ENCODE peak calls at places on chromosome 9, in ten cellular contexts. L is ascending aorta; K is endothelial cell of umbilical vein; E is transverse colon; J is heart right ventricle; U is fibroblast of lung; H is BE2C; A is thyroid gland; W is CD8-positive, alpha-beta T cell; S is DND-41. Z is an unnamed sample. For H3K9me3 and H3K4me1, the result is how much of the 10 kb centered on the place peaks cover.

GRCh38 chr9:136831720-136832104 is 10.6 kb upstream of the AJM1 start:
- DNase-seq in U (no peak), E (no peak), S (no peak), H (peak), K (no peak), L (no peak), J (no peak), W (no peak), A (no peak), Z (no peak)

GRCh38 chr9:34084562-34084961 is 35.9 kb upstream of the UBAP2 start:
- DNase-seq in J (no peak), S (no peak), L (peak), K (no peak), A (peak), U (no peak), W (no peak), E (peak), H (no peak), Z (no peak)

GRCh38 chr9:120392711-120393110 is 187.3 kb downstream of the CDK5RAP2 start:
- DNase-seq in K (no peak), H (no peak), W (no peak), U (no peak), L (peak), J (no peak), E (no peak), A (no peak), S (no peak), Z (no peak)

GRCh38 chr9:94827584-94828304 is 101.2 kb downstream of the AOPEP start:
- DNase-seq in K (no peak), A (no peak), W (no peak), S (no peak), J (no peak), U (peak), E (no peak), L (no peak), H (peak), Z (no peak)

GRCh38 chr9:114177423-114178064 is 22.2 kb downstream of the COL27A1 start:
- DNase-seq in U (peak), H (no peak), J (no peak), W (no peak), L (no peak), S (no peak), A (no peak), E (no peak), K (peak), Z (peak)

GRCh38 chr9:12973702-12974101 is 198.9 kb downstream of the LURAP1L start:
- DNase-seq in L (no peak), J (no peak), K (no peak), A (no peak), W (no peak), E (no peak), H (no peak), U (no peak), S (no peak), Z (no peak)

GRCh38 chr9:70021026-70021571 is 22.5 kb upstream of the MAMDC2 start:
- DNase-seq in E (no peak), L (no peak), J (peak), H (no peak), W (no peak), U (peak), K (peak), A (peak), S (no peak), Z (no peak)

GRCh38 chr9:16039988-16040761 is 487.3 kb downstream of the CCDC171 start:
- DNase-seq in S (no peak), K (no peak), A (no peak), U (peak), J (no peak), E (no peak), H (peak), L (no peak), W (no peak), Z (no peak)

GRCh38 chr9:92837191-92837590 is 40.6 kb downstream of the ZNF484 start:
- DNase-seq in A (no peak), H (no peak), L (no peak), J (no peak), E (no peak), S (no peak), U (no peak), K (no peak), W (no peak), Z (no peak)
- H3K9me3 ChIP-seq in A (under half), H (under half), L (half or more), J (half or more), E (under half), S (under half), U (under half), K (under half), W (under half), Z (under half)

GRCh38 chr9:128099932-128100491 is 27.5 kb downstream of the PTGES2 start:
- DNase-seq in K (peak), J (no peak), S (no peak), W (no peak), H (no peak), U (no peak), E (no peak), A (peak), L (no peak), Z (peak)

GRCh38 chr9:128101231-128101641 is 26.3 kb downstream of the PTGES2 start:
- DNase-seq in E (no peak), L (no peak), S (no peak), J (no peak), H (no peak), U (no peak), A (peak), W (no peak), K (no peak), Z (no peak)

GRCh38 chr9:128098936-128099931 is 28.3 kb downstream of the PTGES2 start:
- DNase-seq in H (no peak), J (no peak), K (no peak), S (peak), W (no peak), U (peak), A (peak), L (no peak), E (peak), Z (no peak)

GRCh38 chr9:128101690-128102089 is 25.8 kb downstream of the PTGES2 start:
- DNase-seq in L (no peak), W (no peak), H (no peak), S (no peak), E (no peak), U (no peak), J (peak), K (no peak), A (peak), Z (no peak)

GRCh38 chr9:128100581-128100980 is 26.9 kb downstream of the PTGES2 start:
- DNase-seq in S (no peak), K (no peak), U (no peak), L (no peak), W (no peak), J (no peak), H (no peak), E (no peak), A (no peak), Z (no peak)
- H3K4me1 ChIP-seq in S (half or more), K (under half), U (under half), L (under half), W (half or more), J (half or more), H (under half), E (half or more), A (half or more), Z (under half)

GRCh38 chr9:2560175-2560574 is 61.4 kb upstream of the VLDLR start:
- DNase-seq in W (no peak), A (no peak), J (no peak), U (no peak), K (no peak), E (no peak), L (no peak), H (no peak), S (no peak), Z (peak)

GRCh38 chr9:2559212-2560152 is 62.1 kb upstream of the VLDLR start:
- DNase-seq in S (no peak), A (peak), E (peak), J (peak), L (peak), W (no peak), H (peak), U (peak), K (no peak), Z (peak)

DNA sequence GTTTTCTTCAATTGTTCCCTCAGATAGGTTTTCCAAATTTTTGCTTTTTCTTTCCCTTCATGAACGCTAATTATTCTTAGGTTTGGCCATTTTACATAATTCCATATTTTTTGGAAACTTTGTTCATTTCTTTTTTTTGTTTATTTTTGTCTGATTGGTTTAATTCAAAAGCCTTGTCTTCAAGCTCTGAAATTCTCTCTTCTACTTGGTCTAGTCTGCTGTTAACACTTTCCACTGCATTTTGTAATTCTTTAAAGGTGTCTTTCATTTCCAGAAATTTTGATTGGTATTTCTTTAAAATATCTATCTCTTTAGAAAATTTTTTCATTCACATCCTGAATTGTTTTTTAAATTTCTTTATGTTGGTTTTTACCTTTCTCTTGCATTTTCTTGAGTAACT is 63.9 kb upstream of the VLDLR start:
- DNase-seq in L (no peak), H (no peak), W (no peak), S (no peak), U (no peak), E (no peak), J (no peak), K (no peak), A (no peak), Z (no peak)
- H3K9me3 ChIP-seq in L (under half), H (under half), W (under half), S (under half), U (under half), E (under half), J (under half), K (under half), A (under half), Z (under half)

GRCh38 chr9:79588488-79588887 is 16.7 kb downstream of the TLE4 start:
- DNase-seq in U (no peak), S (no peak), A (no peak), W (no peak), E (no peak), H (no peak), J (no peak), K (no peak), L (no peak), Z (no peak)

GRCh38 chr9:79591463-79591862 is 19.7 kb downstream of the TLE4 start:
- DNase-seq in H (no peak), L (no peak), A (no peak), J (no peak), W (no peak), K (no peak), U (no peak), E (no peak), S (no peak), Z (no peak)

GRCh38 chr9:79598562-79599345 is 27.0 kb downstream of the TLE4 start:
- DNase-seq in H (no peak), U (no peak), W (no peak), J (no peak), L (no peak), A (no peak), K (no peak), E (no peak), S (no peak), Z (no peak)

DNA sequence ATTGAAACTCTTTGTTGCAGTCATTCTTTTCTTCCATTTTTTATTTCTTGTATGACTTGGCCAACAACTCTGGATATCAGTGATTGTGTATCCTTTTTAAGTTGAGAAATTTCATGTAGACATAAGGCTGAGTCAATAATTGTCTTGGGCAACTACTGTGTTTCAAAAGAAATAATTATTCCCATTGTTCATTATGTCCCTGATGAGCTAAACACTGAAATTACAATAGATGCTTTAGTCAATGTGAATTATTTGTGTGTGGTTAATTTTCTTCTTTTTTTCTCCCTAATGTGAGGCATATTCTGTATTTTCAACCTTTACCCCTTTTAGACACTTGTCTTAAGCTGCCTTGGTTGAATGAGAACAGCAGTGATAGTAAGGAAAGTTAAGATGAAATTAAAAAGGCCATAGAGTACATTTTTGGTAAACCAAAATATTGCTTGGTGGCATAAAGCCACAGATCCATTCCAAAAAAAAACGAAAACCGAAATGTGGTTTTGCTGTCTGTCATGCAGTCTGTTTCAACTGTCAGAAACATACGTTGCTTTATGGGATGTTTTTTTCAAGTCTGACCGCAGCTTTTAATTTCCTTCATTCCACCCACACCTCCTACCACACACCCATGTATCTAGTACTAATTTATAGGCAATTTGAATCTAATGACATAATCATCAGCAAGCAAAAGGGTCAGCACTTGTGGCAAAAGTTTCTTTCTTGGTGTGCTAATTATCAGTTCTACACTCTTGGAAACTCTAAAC is 21.1 kb downstream of the TLE4 start:
- DNase-seq in J (no peak), U (no peak), E (no peak), K (no peak), L (no peak), H (no peak), W (no peak), A (no peak), S (peak), Z (no peak)
- H3K4me1 ChIP-seq in J (under half), U (under half), E (under half), K (under half), L (under half), H (under half), W (half or more), A (under half), S (under half), Z (under half)

DNA sequence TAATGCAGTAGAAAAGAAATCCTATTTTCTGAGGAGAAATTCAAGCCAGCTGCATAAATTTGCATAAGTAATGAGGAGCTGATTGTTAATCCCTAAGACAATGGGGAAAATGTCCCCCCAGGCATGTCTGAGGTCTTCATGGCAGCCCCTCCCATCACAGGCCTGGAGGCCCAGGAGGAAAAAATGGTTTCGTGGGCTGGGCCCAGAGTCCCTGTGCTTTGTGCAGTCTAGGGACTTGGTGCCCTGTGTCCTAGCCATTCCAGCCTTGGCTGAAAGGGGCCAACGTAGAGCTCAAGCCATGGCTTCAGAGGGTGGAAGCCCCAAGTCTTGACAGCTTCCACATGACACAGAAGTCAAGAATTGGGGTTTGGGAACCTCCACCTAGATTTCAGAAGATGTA is 357.5 kb downstream of the SPATA31D1 start:
- DNase-seq in S (no peak), E (no peak), K (no peak), L (no peak), W (no peak), A (no peak), H (no peak), J (no peak), U (no peak), Z (no peak)
- H3K9me3 ChIP-seq in S (under half), E (under half), K (under half), L (under half), W (under half), A (under half), H (under half), J (under half), U (under half), Z (under half)

DNA sequence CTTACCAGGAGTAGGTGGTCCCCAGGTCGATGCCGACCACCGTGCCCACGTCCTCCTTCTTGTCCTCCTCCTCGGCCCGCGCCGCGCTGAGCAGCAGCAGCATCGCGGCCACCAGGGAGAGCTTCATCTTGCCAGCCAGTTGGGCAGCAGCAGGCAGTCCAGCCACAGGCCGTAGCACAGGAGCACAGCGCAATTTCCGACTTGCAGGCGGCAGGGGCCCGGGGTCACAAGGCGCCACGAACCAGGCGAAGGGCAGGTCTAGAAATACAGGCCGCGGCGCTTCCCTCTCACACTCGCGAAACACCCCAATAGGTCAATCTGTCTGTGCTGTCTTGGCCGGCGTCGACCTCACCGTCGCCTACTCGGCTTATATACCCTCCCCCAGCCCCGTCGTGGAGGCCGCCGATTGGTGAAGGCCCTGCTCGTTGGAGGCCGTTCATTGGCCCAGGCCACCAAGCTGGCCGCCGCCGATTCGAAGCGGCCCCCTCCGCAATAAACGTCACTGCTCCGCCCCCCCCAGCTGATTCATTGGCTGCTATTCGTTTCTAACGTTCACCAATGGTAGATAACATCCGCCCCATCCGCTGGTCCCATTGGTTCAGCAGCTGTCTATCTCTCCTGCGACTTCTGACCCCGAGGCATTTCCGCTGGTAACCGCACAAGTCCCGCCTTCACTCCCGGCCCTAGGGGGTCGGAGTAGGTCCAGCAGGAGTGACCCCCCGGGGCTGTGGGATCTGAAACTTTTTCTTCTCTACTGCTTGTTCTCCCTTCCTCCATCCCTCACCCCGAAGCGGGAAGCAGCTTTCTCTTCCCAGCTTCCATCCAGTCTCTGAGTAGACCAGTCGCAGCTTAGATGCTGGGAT is at the start of gene HSPA5:
- DNase-seq in K (peak), J (peak), E (peak), S (peak), U (peak), W (peak), L (peak), H (peak), A (peak), Z (peak)
- H3K4me1 ChIP-seq in K (under half), J (under half), E (under half), S (under half), U (under half), W (under half), L (under half), H (under half), A (under half), Z (under half)

DNA sequence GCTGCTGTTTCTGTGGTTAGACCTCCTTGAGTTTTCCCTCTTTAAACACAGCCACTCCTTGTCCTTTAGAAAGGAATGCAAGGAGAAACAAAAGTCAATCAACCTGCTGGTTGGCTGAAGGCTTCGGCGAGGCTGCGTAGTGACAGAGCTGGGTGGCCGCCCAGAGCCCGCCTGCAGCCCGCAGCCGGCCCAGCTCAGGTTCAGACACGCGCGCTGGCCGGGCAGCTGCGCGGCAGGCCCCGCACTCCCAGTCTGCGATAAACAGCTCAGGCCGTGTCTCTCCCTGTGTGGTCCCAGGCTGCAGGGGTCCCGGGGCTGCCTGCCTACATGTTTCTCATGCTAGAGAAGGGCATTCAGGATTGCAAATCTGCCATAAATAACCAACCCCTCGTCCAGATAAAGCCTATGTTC is 115.4 kb downstream of the HSD17B3 start:
- DNase-seq in J (no peak), U (peak), W (no peak), L (no peak), K (no peak), A (peak), H (no peak), S (no peak), E (peak), Z (no peak)
- H3K9me3 ChIP-seq in J (under half), U (under half), W (under half), L (under half), K (under half), A (under half), H (under half), S (under half), E (under half), Z (under half)

DNA sequence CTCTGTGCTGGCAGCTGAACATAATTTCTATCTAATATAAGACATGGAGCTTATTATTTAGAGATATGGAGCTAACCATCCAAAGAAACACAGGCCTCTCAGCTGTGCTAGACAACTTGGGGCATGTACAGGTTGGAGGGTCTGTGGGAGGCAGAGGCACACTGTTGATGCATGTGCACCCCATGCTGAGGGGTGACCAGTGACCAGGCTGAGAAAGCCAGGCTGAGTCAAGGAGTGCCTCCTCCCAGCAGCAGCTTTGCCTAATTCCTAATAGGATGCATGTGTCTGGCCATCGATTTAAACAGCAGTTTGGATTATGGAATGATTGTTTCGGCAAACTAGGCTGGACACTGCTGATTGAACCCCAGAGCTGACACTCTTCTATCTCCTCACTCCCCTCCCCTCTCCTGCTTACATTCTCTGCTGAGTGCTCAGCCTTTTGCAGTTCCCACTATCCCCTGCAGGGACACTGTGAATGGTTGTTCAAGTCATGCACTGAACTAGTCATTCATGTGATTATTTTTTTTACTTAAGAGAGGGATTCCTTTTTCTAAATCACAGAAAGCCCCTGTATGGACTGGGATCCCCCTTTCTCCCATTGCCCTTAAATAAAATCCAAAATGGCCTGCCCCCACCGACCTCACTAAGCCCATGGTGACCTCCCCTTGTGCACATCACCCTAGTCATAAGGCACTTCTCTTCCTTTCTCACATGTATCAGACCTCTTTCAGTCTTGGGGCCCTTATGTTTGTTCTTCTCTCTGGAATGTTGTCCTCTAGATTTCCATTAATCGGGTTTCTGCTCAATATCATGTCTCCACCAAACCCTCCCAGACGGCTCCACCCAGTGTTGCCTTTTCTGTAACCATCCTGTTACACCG is 196.0 kb downstream of the ERCC6L2 start:
- DNase-seq in S (peak), W (peak), K (peak), A (peak), U (peak), J (no peak), E (no peak), H (peak), L (no peak), Z (no peak)
- H3K4me1 ChIP-seq in S (under half), W (under half), K (under half), A (half or more), U (under half), J (under half), E (under half), H (under half), L (under half), Z (under half)

Z was measured in pancreas.